ENCODE peak calls at places on chromosomes 16 and 17, in eight cellular contexts. One of them, this sample, is unnamed. For H3K36me3, the result is how much of the 10 kb centered on the place peaks cover.

GRCh38 chr16:84893849-84894599 is 74.2 kb downstream of the CRISPLD2 start:
- DNase-seq in lower lobe of right lung: no peak
- DNase-seq in GM06990: no peak
- DNase-seq in sigmoid colon: no peak
- DNase-seq in Caco-2: no peak
- DNase-seq in colonic mucosa: no peak
- DNase-seq in tibial artery: no peak
- DNase-seq in heart right ventricle: no peak
- DNase-seq in this sample: no peak

GRCh38 chr16:54443352-54443751 is 156.8 kb upstream of the IRX3 start:
- DNase-seq in lower lobe of right lung: no peak
- DNase-seq in GM06990: no peak
- DNase-seq in sigmoid colon: no peak
- DNase-seq in Caco-2: no peak
- DNase-seq in colonic mucosa: no peak
- DNase-seq in tibial artery: no peak
- DNase-seq in heart right ventricle: no peak
- DNase-seq in this sample: no peak

GRCh38 chr16:67395458-67396158 is 2.3 kb upstream of the TPPP3 start:
- DNase-seq in lower lobe of right lung: no peak
- DNase-seq in GM06990: no peak
- DNase-seq in sigmoid colon: peak
- DNase-seq in Caco-2: no peak
- DNase-seq in colonic mucosa: no peak
- DNase-seq in tibial artery: no peak
- DNase-seq in heart right ventricle: no peak
- DNase-seq in this sample: no peak

GRCh38 chr16:68884391-68884790 is 41.1 kb downstream of the TANGO6 start:
- DNase-seq in lower lobe of right lung: no peak
- DNase-seq in GM06990: no peak
- DNase-seq in sigmoid colon: no peak
- DNase-seq in Caco-2: no peak
- DNase-seq in colonic mucosa: no peak
- DNase-seq in tibial artery: no peak
- DNase-seq in heart right ventricle: no peak
- DNase-seq in this sample: no peak

GRCh38 chr17:32609085-32609484 is 122.3 kb downstream of the CDK5R1 start:
- DNase-seq in lower lobe of right lung: peak
- DNase-seq in GM06990: peak
- DNase-seq in sigmoid colon: no peak
- DNase-seq in Caco-2: no peak
- DNase-seq in colonic mucosa: peak
- DNase-seq in tibial artery: no peak
- DNase-seq in heart right ventricle: peak
- DNase-seq in this sample: peak

GRCh38 chr16:48256579-48257177 is 9.3 kb upstream of the ABCC11 start:
- DNase-seq in lower lobe of right lung: no peak
- DNase-seq in GM06990: no peak
- DNase-seq in sigmoid colon: no peak
- DNase-seq in Caco-2: no peak
- DNase-seq in colonic mucosa: no peak
- DNase-seq in tibial artery: no peak
- DNase-seq in heart right ventricle: no peak
- DNase-seq in this sample: no peak

GRCh38 chr17:14201595-14201994 is 35.1 kb downstream of the CDRT15 start:
- DNase-seq in lower lobe of right lung: peak
- DNase-seq in GM06990: no peak
- DNase-seq in sigmoid colon: no peak
- DNase-seq in Caco-2: no peak
- DNase-seq in colonic mucosa: no peak
- DNase-seq in tibial artery: no peak
- DNase-seq in heart right ventricle: no peak
- DNase-seq in this sample: peak

GRCh38 chr17:1039511-1040215 is 42.7 kb downstream of the TIMM22 start:
- DNase-seq in lower lobe of right lung: peak
- DNase-seq in GM06990: no peak
- DNase-seq in sigmoid colon: peak
- DNase-seq in Caco-2: no peak
- DNase-seq in colonic mucosa: peak
- DNase-seq in tibial artery: peak
- DNase-seq in heart right ventricle: peak
- DNase-seq in this sample: no peak

GRCh38 chr16:81224836-81225235 is 13.7 kb upstream of the BCO1 start:
- DNase-seq in lower lobe of right lung: no peak
- DNase-seq in GM06990: no peak
- DNase-seq in sigmoid colon: no peak
- DNase-seq in Caco-2: no peak
- DNase-seq in colonic mucosa: no peak
- DNase-seq in tibial artery: no peak
- DNase-seq in heart right ventricle: no peak
- DNase-seq in this sample: no peak

GRCh38 chr16:29007865-29008593 is 23.2 kb downstream of the LAT start:
- DNase-seq in lower lobe of right lung: no peak
- DNase-seq in GM06990: no peak
- DNase-seq in sigmoid colon: no peak
- DNase-seq in Caco-2: no peak
- DNase-seq in colonic mucosa: no peak
- DNase-seq in tibial artery: no peak
- DNase-seq in heart right ventricle: no peak
- DNase-seq in this sample: no peak

GRCh38 chr17:57940653-57941329 is 14.4 kb downstream of the CUEDC1 start:
- DNase-seq in lower lobe of right lung: no peak
- DNase-seq in GM06990: peak
- DNase-seq in sigmoid colon: peak
- DNase-seq in Caco-2: no peak
- DNase-seq in colonic mucosa: no peak
- DNase-seq in tibial artery: no peak
- DNase-seq in heart right ventricle: no peak
- DNase-seq in this sample: no peak

DNA sequence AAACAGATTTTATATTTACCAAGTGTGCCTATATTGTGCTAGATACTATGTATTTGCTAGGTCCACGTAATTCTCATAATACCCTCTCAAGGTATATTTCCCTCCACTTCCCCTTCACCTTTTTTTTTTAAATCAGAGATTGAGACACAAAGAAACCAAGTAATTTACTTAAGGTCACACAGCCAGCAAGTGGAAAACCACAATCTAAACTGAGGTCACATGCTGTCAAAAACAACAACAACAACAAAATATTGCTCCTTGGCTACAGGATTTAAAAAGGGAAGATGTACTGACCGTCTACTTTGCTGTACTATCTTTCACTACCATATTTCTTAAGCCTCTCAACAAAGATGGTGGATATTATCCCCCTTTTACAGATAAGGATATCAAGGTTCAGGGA is 15.8 kb downstream of the BLMH start:
- DNase-seq in lower lobe of right lung: no peak
- DNase-seq in GM06990: no peak
- DNase-seq in sigmoid colon: no peak
- DNase-seq in Caco-2: no peak
- DNase-seq in colonic mucosa: no peak
- DNase-seq in tibial artery: no peak
- DNase-seq in heart right ventricle: no peak
- DNase-seq in this sample: no peak
- H3K36me3 ChIP-seq in lower lobe of right lung: half or more
- H3K36me3 ChIP-seq in GM06990: under half
- H3K36me3 ChIP-seq in sigmoid colon: half or more
- H3K36me3 ChIP-seq in Caco-2: under half
- H3K36me3 ChIP-seq in colonic mucosa: under half
- H3K36me3 ChIP-seq in tibial artery: half or more
- H3K36me3 ChIP-seq in heart right ventricle: under half
- H3K36me3 ChIP-seq in this sample: half or more

DNA sequence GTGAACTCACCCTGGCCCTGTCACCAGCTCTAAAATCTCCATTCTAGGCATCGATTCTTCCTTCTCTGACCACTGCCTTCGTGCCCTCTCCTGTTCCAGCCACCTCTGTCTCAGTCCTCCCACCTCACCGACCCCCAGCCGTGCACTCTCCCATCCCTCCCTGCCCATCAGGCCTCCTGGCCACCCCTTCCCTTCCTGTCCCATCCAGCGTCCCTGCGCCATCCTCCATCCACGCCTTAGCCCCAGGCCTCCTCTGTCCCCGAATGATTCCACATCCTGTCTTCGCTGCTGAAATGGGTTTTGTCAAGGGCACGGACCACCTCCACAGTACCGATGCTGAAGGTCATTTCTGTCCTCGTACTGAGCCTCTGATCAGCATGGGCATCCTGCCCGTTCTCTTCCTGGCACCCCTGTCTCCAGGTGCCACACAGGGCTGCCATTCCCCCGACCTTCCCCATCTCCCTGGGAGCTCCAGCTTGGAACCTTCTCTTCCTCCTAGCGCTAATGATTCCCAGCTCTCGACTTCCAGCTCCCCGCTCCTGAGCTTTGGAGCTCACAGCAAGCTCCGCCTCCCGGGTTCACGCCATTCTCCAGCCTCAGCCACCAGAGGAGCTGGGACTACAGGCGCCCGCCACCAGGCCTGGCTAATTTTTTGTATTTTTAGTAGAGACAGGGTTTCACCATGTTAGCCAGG is 2.6 kb downstream of the TRIM65 start:
- DNase-seq in lower lobe of right lung: no peak
- DNase-seq in GM06990: no peak
- DNase-seq in sigmoid colon: peak
- DNase-seq in Caco-2: no peak
- DNase-seq in colonic mucosa: no peak
- DNase-seq in tibial artery: no peak
- DNase-seq in heart right ventricle: no peak
- DNase-seq in this sample: no peak
- H3K36me3 ChIP-seq in lower lobe of right lung: half or more
- H3K36me3 ChIP-seq in GM06990: under half
- H3K36me3 ChIP-seq in sigmoid colon: under half
- H3K36me3 ChIP-seq in Caco-2: under half
- H3K36me3 ChIP-seq in colonic mucosa: under half
- H3K36me3 ChIP-seq in tibial artery: half or more
- H3K36me3 ChIP-seq in heart right ventricle: under half
- H3K36me3 ChIP-seq in this sample: under half

GRCh38 chr17:63697341-63698286 is 2.3 kb downstream of the LIMD2 start:
- DNase-seq in lower lobe of right lung: peak
- DNase-seq in GM06990: peak
- DNase-seq in sigmoid colon: no peak
- DNase-seq in Caco-2: no peak
- DNase-seq in colonic mucosa: peak
- DNase-seq in tibial artery: no peak
- DNase-seq in heart right ventricle: peak
- DNase-seq in this sample: peak

GRCh38 chr17:63694974-63695773 is 4.8 kb downstream of the LIMD2 start:
- DNase-seq in lower lobe of right lung: no peak
- DNase-seq in GM06990: peak
- DNase-seq in sigmoid colon: no peak
- DNase-seq in Caco-2: no peak
- DNase-seq in colonic mucosa: no peak
- DNase-seq in tibial artery: no peak
- DNase-seq in heart right ventricle: no peak
- DNase-seq in this sample: no peak

GRCh38 chr17:63695889-63696288 is 4.0 kb downstream of the LIMD2 start:
- DNase-seq in lower lobe of right lung: no peak
- DNase-seq in GM06990: no peak
- DNase-seq in sigmoid colon: no peak
- DNase-seq in Caco-2: no peak
- DNase-seq in colonic mucosa: no peak
- DNase-seq in tibial artery: no peak
- DNase-seq in heart right ventricle: no peak
- DNase-seq in this sample: no peak

GRCh38 chr17:63698381-63698885 is 1.5 kb downstream of the LIMD2 start:
- DNase-seq in lower lobe of right lung: no peak
- DNase-seq in GM06990: peak
- DNase-seq in sigmoid colon: no peak
- DNase-seq in Caco-2: no peak
- DNase-seq in colonic mucosa: no peak
- DNase-seq in tibial artery: no peak
- DNase-seq in heart right ventricle: no peak
- DNase-seq in this sample: no peak

GRCh38 chr17:63696381-63696961 is 3.5 kb downstream of the LIMD2 start:
- DNase-seq in lower lobe of right lung: no peak
- DNase-seq in GM06990: peak
- DNase-seq in sigmoid colon: no peak
- DNase-seq in Caco-2: no peak
- DNase-seq in colonic mucosa: no peak
- DNase-seq in tibial artery: no peak
- DNase-seq in heart right ventricle: no peak
- DNase-seq in this sample: peak
- H3K36me3 ChIP-seq in lower lobe of right lung: under half
- H3K36me3 ChIP-seq in GM06990: under half
- H3K36me3 ChIP-seq in sigmoid colon: under half
- H3K36me3 ChIP-seq in Caco-2: under half
- H3K36me3 ChIP-seq in colonic mucosa: under half
- H3K36me3 ChIP-seq in tibial artery: under half
- H3K36me3 ChIP-seq in heart right ventricle: under half
- H3K36me3 ChIP-seq in this sample: under half

GRCh38 chr16:57788252-57788841 is 13.9 kb downstream of the KIFC3 start:
- DNase-seq in lower lobe of right lung: no peak
- DNase-seq in GM06990: no peak
- DNase-seq in sigmoid colon: peak
- DNase-seq in Caco-2: no peak
- DNase-seq in colonic mucosa: no peak
- DNase-seq in tibial artery: no peak
- DNase-seq in heart right ventricle: no peak
- DNase-seq in this sample: no peak

GRCh38 chr16:57794849-57795430 is 7.4 kb downstream of the KIFC3 start:
- DNase-seq in lower lobe of right lung: peak
- DNase-seq in GM06990: no peak
- DNase-seq in sigmoid colon: peak
- DNase-seq in Caco-2: no peak
- DNase-seq in colonic mucosa: no peak
- DNase-seq in tibial artery: no peak
- DNase-seq in heart right ventricle: no peak
- DNase-seq in this sample: no peak

GRCh38 chr16:57788951-57789350 is 13.3 kb downstream of the KIFC3 start:
- DNase-seq in lower lobe of right lung: no peak
- DNase-seq in GM06990: no peak
- DNase-seq in sigmoid colon: no peak
- DNase-seq in Caco-2: no peak
- DNase-seq in colonic mucosa: no peak
- DNase-seq in tibial artery: no peak
- DNase-seq in heart right ventricle: no peak
- DNase-seq in this sample: no peak

GRCh38 chr16:57791903-57792461 is 10.3 kb downstream of the KIFC3 start:
- DNase-seq in lower lobe of right lung: no peak
- DNase-seq in GM06990: no peak
- DNase-seq in sigmoid colon: no peak
- DNase-seq in Caco-2: no peak
- DNase-seq in colonic mucosa: no peak
- DNase-seq in tibial artery: no peak
- DNase-seq in heart right ventricle: no peak
- DNase-seq in this sample: no peak

GRCh38 chr16:57791156-57791902 is 11.0 kb downstream of the KIFC3 start:
- DNase-seq in lower lobe of right lung: no peak
- DNase-seq in GM06990: no peak
- DNase-seq in sigmoid colon: no peak
- DNase-seq in Caco-2: no peak
- DNase-seq in colonic mucosa: no peak
- DNase-seq in tibial artery: no peak
- DNase-seq in heart right ventricle: peak
- DNase-seq in this sample: no peak
- H3K36me3 ChIP-seq in lower lobe of right lung: half or more
- H3K36me3 ChIP-seq in GM06990: under half
- H3K36me3 ChIP-seq in sigmoid colon: half or more
- H3K36me3 ChIP-seq in Caco-2: under half
- H3K36me3 ChIP-seq in colonic mucosa: under half
- H3K36me3 ChIP-seq in tibial artery: under half
- H3K36me3 ChIP-seq in heart right ventricle: under half
- H3K36me3 ChIP-seq in this sample: under half